ENCODE peak calls at places on chromosomes 13 and 19, in seven cellular contexts. T is stimulated activated CD4-positive, alpha-beta T cell treated with anti-CD3 and anti-CD28 coated beads, TNF-alpha, amount 100 ng/mL, for 4 hours; S is upper lobe of right lung; I is AG10803; Q is PC-9; Z is AG09309; E is T-cell. C is an unnamed sample.

GRCh38 chr19:30664358-30665058 is 292.3 kb downstream of the ZNF536 start:
- DNase-seq in S (no peak), I (peak; percentile 42), T (no peak), Z (no peak), E (no peak), Q (no peak), C (no peak)

GRCh38 chr19:44677019-44677809 is 5.9 kb downstream of the CEACAM19 start:
- DNase-seq in S (no peak), Q (peak; percentile 56), I (peak; percentile 56), T (no peak), Z (no peak), E (no peak), C (no peak)

GRCh38 chr13:63161219-63161618 is 1745.6 kb upstream of the PCDH20 start:
- DNase-seq in I (no peak), T (no peak), E (no peak), Q (no peak), Z (no peak), S (no peak), C (no peak)

GRCh38 chr19:1945899-1946298 is 4.9 kb downstream of the CSNK1G2 start:
- DNase-seq in I (peak; percentile 33), Z (no peak), T (no peak), E (no peak), Q (no peak), S (peak; percentile 72), C (no peak)

GRCh38 chr19:45883881-45884681 is 1.9 kb downstream of the IRF2BP1 start:
- DNase-seq in Q (no peak), I (no peak), E (no peak), S (no peak), T (no peak), Z (no peak), C (no peak)

GRCh38 chr19:2385053-2385721 is 25.1 kb downstream of the TMPRSS9 start:
- DNase-seq in E (no peak), Q (peak; percentile 54), T (no peak), S (no peak), Z (peak; percentile 52), I (peak; percentile 91), C (peak; percentile 35)

GRCh38 chr13:45321230-45321629 is 19.8 kb downstream of the TPT1 start:
- DNase-seq in S (no peak), T (no peak), Z (no peak), E (no peak), Q (no peak), I (no peak), C (no peak)

GRCh38 chr19:3357362-3357730 is 9.0 kb upstream of the NFIC start:
- DNase-seq in T (no peak), E (peak; percentile 53), I (no peak), S (no peak), Z (no peak), Q (no peak), C (no peak)

GRCh38 chr13:110305949-110306339 is 1.0 kb downstream of the COL4A1 start:
- DNase-seq in T (no peak), I (peak; percentile 40), S (no peak), Z (no peak), E (no peak), Q (no peak), C (no peak)

GRCh38 chr13:39803156-39803555 is 147.7 kb downstream of the COG6 start:
- DNase-seq in I (no peak), T (no peak), E (no peak), Z (no peak), S (no peak), Q (peak; percentile 21), C (no peak)

GRCh38 chr19:5536337-5536894 is 31.3 kb downstream of the TINCR start:
- DNase-seq in Z (no peak), E (no peak), S (peak; percentile 80), I (peak; percentile 21), Q (peak; percentile 63), T (no peak), C (peak; percentile 5)

GRCh38 chr19:48544856-48545750 is 6.9 kb upstream of the SULT2B1 start:
- DNase-seq in E (no peak), S (no peak), Z (no peak), Q (no peak), I (no peak), T (no peak), C (no peak)

GRCh38 chr13:93344048-93344447 is 117.4 kb downstream of the GPC6 start:
- DNase-seq in Q (no peak), S (no peak), I (no peak), T (no peak), E (no peak), Z (no peak), C (no peak)

GRCh38 chr13:24081388-24081787 is 79.1 kb upstream of the SPATA13 start:
- DNase-seq in I (no peak), S (no peak), Z (no peak), T (no peak), Q (no peak), E (no peak), C (no peak)

GRCh38 chr13:67308004-67308772 is 78.1 kb upstream of the PCDH9 start:
- DNase-seq in Q (no peak), E (no peak), S (no peak), Z (no peak), I (no peak), T (no peak), C (no peak)

GRCh38 chr13:113365551-113365971 is 1.6 kb upstream of the GRTP1 start:
- DNase-seq in E (no peak), T (no peak), S (no peak), I (no peak), Z (no peak), Q (no peak), C (no peak)

GRCh38 chr13:109100705-109101104 is 471.3 kb downstream of the MYO16 start:
- DNase-seq in T (no peak), I (peak; percentile 8), Z (no peak), E (no peak), Q (no peak), S (no peak), C (no peak)

GRCh38 chr19:51031220-51031879 is 3.5 kb downstream of the KLK12 start:
- DNase-seq in Q (no peak), T (no peak), Z (no peak), E (no peak), I (no peak), S (peak; percentile 1), C (no peak)

GRCh38 chr19:911197-912033 is 1.6 kb downstream of the R3HDM4 start:
- DNase-seq in S (no peak), Z (no peak), T (no peak), Q (no peak), I (no peak), E (no peak), C (no peak)

GRCh38 chr19:49988433-49988832 is 27.5 kb upstream of the SIGLEC11 start:
- DNase-seq in Q (no peak), E (no peak), I (peak; percentile 13), S (no peak), T (no peak), Z (no peak), C (no peak)

GRCh38 chr19:29524912-29525870 is 603 bp upstream of the VSTM2B start:
- DNase-seq in Q (no peak), I (no peak), E (no peak), Z (no peak), T (no peak), S (peak; percentile 54), C (no peak)

GRCh38 chr13:25149670-25150069 is 22.4 kb downstream of the AMER2 start:
- DNase-seq in E (no peak), I (no peak), Q (no peak), S (no peak), T (no peak), Z (no peak), C (no peak)

GRCh38 chr19:45470147-45471081 is 2.6 kb downstream of the FOSB start:
- DNase-seq in Z (peak; percentile 48), Q (peak; percentile 74), I (peak; percentile 62), E (no peak), T (no peak), S (peak; percentile 69), C (no peak)

GRCh38 chr13:110455444-110455843 is 106.1 kb downstream of the RAB20 start:
- DNase-seq in S (no peak), E (no peak), I (no peak), T (no peak), Q (no peak), Z (no peak), C (no peak)

GRCh38 chr13:101455863-101456262 is 3.4 kb downstream of the ITGBL1 start:
- DNase-seq in T (no peak), S (no peak), I (peak; percentile 94), Q (peak; percentile 37), E (no peak), Z (peak; percentile 82), C (no peak)

GRCh38 chr19:40274585-40275544 is 10.3 kb downstream of the AKT2 start:
- DNase-seq in Q (no peak), S (no peak), Z (no peak), E (no peak), T (no peak), I (no peak), C (no peak)

GRCh38 chr13:60009300-60010248 is 154.2 kb downstream of the DIAPH3 start:
- DNase-seq in E (no peak), S (no peak), Z (no peak), I (no peak), Q (no peak), T (no peak), C (no peak)

GRCh38 chr13:82088781-82089180 is 1747.9 kb upstream of the SPRY2 start:
- DNase-seq in E (no peak), S (no peak), I (no peak), Z (no peak), Q (no peak), T (no peak), C (no peak)

GRCh38 chr13:22198001-22198400 is 527.1 kb downstream of the FGF9 start:
- DNase-seq in Z (no peak), Q (no peak), E (no peak), S (no peak), T (no peak), I (no peak), C (no peak)

GRCh38 chr13:76854894-76855293 is 31.3 kb downstream of the KCTD12 start:
- DNase-seq in Q (no peak), S (no peak), E (no peak), T (no peak), I (peak; percentile 67), Z (no peak), C (no peak)

GRCh38 chr19:49852631-49853126 is 1.7 kb downstream of the PTOV1 start:
- DNase-seq in Z (no peak), T (no peak), S (no peak), Q (no peak), E (no peak), I (no peak), C (no peak)

GRCh38 chr13:109348514-109349340 is 437.7 kb downstream of the IRS2 start:
- DNase-seq in T (no peak), E (no peak), S (no peak), Q (no peak), Z (no peak), I (peak; percentile 69), C (no peak)

GRCh38 chr13:43368003-43368402 is 344.6 kb downstream of the DNAJC15 start:
- DNase-seq in I (peak; percentile 70), Z (no peak), T (no peak), Q (no peak), S (no peak), E (no peak), C (no peak)

GRCh38 chr13:112972867-112973576 is 4.0 kb downstream of the MCF2L start:
- DNase-seq in E (no peak), Q (peak; percentile 35), T (no peak), Z (no peak), I (no peak), S (peak; percentile 70), C (no peak)

GRCh38 chr19:2353895-2354592 is 6.0 kb upstream of the TMPRSS9 start:
- DNase-seq in Q (no peak), E (no peak), I (no peak), Z (no peak), T (no peak), S (no peak), C (no peak)

GRCh38 chr19:10603873-10604459 is 16.9 kb upstream of the AP1M2 start:
- DNase-seq in Z (no peak), Q (no peak), T (peak; percentile 8), E (peak; percentile 53), I (peak; percentile 34), S (no peak), C (no peak)

GRCh38 chr19:30924670-30925069 is 424.6 kb downstream of the TSHZ3 start:
- DNase-seq in Z (no peak), S (no peak), Q (no peak), I (no peak), E (no peak), T (no peak), C (no peak)

GRCh38 chr13:110245421-110245899 is 61.5 kb downstream of the COL4A1 start:
- DNase-seq in T (no peak), E (no peak), S (no peak), Q (no peak), I (peak; percentile 75), Z (no peak), C (no peak)